ENCODE peak calls at places on chromosomes 11 and 22, in four cellular contexts. Z is endodermal cell, K is progenitor cell of endocrine pancreas, B is astrocyte of the spinal cord. R is an unnamed sample.

GRCh38 chr11:95972055-95972454 is 48.1 kb upstream of the MTMR2 start:
- DNase-seq in Z (no peak), K (no peak), B (no peak), R (no peak)

GRCh38 chr11:65128182-65129145 is 5.9 kb downstream of the SYVN1 start:
- DNase-seq in Z (peak), K (no peak), B (no peak), R (no peak)

GRCh38 chr11:74696932-74697687 is 34.1 kb downstream of the CHRDL2 start:
- DNase-seq in Z (peak), K (no peak), B (peak), R (peak)

GRCh38 chr11:11608783-11609232 is 13.0 kb downstream of the GALNT18 start:
- DNase-seq in Z (no peak), K (no peak), B (no peak), R (no peak)

GRCh38 chr11:95066721-95067041 is at the start of gene SRSF8:
- DNase-seq in Z (no peak), K (no peak), B (no peak), R (no peak)

GRCh38 chr11:95465887-95466286 is 234.9 kb upstream of the SESN3 start:
- DNase-seq in Z (no peak), K (no peak), B (no peak), R (peak)

GRCh38 chr11:9574806-9575530 is 1.5 kb downstream of the WEE1 start:
- DNase-seq in Z (peak), K (no peak), B (peak), R (peak)

GRCh38 chr11:69102732-69103615 is 52.8 kb upstream of the SMIM38 start:
- DNase-seq in Z (peak), K (no peak), B (no peak), R (no peak)

GRCh38 chr22:19763141-19764049 is 2.8 kb downstream of the TBX1 start:
- DNase-seq in Z (no peak), K (no peak), B (no peak), R (no peak)

GRCh38 chr11:70119502-70119901 is 41.4 kb downstream of the ANO1 start:
- DNase-seq in Z (no peak), K (no peak), B (no peak), R (no peak)

GRCh38 chr22:29202231-29203192 is 3.2 kb upstream of the EMID1 start:
- DNase-seq in Z (peak), K (no peak), B (peak), R (peak)

GRCh38 chr11:102293873-102294601 is 23.2 kb upstream of the BIRC3 start:
- DNase-seq in Z (no peak), K (no peak), B (peak), R (no peak)

GRCh38 chr11:12139144-12139881 is 28.9 kb downstream of the MICAL2 start:
- DNase-seq in Z (no peak), K (no peak), B (peak), R (no peak)

GRCh38 chr11:69325446-69325845 is 31.5 kb downstream of the MYEOV start:
- DNase-seq in Z (peak), K (no peak), B (no peak), R (no peak)

GRCh38 chr11:78156081-78156844 is 16.8 kb upstream of the ALG8 start:
- DNase-seq in Z (no peak), K (peak), B (no peak), R (no peak)

GRCh38 chr11:63592975-63593395 is 21.2 kb downstream of the PLAAT3 start:
- DNase-seq in Z (peak), K (no peak), B (peak), R (no peak)

GRCh38 chr11:11036185-11037161 is 178.6 kb upstream of the ZBED5 start:
- DNase-seq in Z (peak), K (no peak), B (peak), R (peak)

GRCh38 chr22:36404436-36404835 is 16.7 kb upstream of the MYH9 start:
- DNase-seq in Z (no peak), K (no peak), B (no peak), R (no peak)

GRCh38 chr22:36406139-36406538 is 18.4 kb upstream of the MYH9 start:
- DNase-seq in Z (no peak), K (no peak), B (no peak), R (no peak)

GRCh38 chr22:36405221-36405631 is 17.5 kb upstream of the MYH9 start:
- DNase-seq in Z (no peak), K (no peak), B (no peak), R (no peak)

GRCh38 chr22:36406721-36407120 is 19.0 kb upstream of the MYH9 start:
- DNase-seq in Z (no peak), K (no peak), B (no peak), R (no peak)

DNA sequence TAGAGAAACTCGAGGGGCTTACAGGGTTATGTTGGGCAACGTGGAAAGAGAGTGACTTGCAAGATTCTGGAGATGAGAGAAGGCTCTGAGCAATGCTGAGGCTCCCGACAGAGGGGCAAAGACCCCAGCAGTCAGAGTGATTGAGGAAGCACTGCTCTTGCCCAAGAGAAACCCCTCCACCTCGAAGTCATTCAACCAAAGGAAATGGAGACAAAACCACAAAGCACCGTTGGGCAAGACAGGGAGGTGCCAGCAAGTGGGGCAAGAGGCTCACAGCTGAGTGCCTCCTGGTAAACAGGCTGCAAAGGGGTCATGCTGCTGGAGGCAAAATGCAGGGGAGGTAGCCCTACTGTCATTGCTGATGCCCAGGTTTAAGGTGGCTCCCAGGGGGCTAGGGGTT is 17.9 kb upstream of the MYH9 start:
- DNase-seq in Z (no peak), K (no peak), B (no peak), R (no peak)
- TF ChIP-seq CTCF in Z (no peak), K (no peak), B (no peak), R (no peak)

DNA sequence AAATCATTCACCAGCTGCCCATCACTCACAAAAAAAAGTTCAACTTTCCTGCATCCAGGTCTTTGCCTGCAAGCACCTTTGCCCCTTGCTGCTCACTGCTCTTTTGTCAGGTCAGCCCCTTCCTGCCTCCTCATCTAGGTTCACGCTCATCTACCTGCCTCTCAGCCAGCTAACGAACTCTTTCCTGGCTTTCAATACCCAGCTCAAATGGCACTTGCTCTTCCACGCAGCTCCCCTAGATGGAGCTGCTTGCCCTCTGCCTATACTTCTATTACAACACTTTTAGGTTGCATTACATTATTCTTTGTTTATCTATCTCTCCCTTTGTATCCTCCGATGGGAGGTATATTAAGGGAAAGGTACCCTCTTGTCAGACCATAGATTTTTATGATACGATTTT is 78.9 kb upstream of the TBCEL start:
- DNase-seq in Z (no peak), K (no peak), B (no peak), R (no peak)
- TF ChIP-seq CTCF in Z (peak), K (no peak), B (peak), R (no peak)

DNA sequence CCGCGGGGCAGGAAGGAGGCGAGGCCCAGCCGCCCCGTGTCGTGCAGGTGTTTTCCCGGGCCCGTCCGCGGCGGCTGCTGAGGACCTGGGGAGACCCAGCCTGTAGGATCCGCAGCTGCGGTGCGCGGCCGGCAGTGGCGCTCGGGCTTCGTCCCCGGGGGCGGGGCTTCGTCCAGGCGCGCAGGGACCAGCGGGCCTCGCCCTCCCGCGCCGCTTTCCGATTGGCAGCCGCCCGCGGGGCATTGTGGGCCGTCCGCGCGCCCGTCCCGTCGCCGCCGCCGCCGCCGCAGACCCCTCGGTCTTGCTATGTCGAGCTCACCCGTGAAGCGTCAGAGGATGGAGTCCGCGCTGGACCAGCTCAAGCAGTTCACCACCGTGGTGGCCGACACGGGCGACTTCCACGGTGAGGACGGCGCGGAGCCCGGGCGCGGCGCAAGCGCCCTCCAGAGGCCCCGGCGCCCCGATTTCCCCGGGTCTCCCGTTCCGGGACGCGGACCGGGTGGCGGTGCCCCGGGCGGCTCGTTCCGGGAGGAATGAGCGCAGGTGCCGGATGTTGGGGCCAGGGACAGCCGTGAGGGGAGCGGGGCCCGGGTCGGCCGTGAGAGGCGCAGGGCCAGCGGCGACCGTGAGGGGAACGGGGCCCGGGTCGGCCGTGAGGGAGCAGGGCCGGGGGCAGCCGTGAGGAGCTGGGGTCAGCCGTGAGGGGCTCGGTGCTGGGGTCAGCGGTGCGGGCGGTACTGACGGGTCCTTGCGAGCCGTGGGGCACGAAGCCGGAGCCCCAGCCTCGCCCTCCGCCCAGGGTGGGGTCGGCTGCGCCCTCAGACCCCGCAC is at the start of gene TALDO1:
- DNase-seq in Z (peak), K (peak), B (peak), R (peak)
- TF ChIP-seq CTCF in Z (peak), K (peak), B (peak), R (no peak)

DNA sequence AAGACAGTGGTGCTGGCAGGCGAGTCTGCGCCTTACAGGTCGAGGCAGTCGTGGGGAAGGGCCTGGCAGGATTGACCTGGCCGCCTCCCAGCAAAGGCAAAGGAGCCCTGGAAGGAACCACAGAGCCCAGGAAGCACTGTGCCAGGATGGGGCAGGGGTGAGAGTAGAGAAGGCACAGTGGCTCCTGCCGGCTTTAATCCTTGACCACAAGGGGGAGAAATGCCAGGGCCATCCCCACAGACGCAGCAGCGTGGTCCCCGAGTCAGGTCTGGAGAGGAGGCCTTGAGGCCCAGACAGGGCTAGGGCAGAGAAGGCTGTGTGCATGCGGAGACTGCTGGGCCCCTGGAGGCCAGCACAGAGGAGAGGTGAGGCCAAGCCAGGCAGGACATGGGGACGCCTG is 9.9 kb upstream of the NDUFS8 start:
- DNase-seq in Z (peak), K (no peak), B (no peak), R (peak)
- TF ChIP-seq CTCF in Z (peak), K (no peak), B (peak), R (peak)

DNA sequence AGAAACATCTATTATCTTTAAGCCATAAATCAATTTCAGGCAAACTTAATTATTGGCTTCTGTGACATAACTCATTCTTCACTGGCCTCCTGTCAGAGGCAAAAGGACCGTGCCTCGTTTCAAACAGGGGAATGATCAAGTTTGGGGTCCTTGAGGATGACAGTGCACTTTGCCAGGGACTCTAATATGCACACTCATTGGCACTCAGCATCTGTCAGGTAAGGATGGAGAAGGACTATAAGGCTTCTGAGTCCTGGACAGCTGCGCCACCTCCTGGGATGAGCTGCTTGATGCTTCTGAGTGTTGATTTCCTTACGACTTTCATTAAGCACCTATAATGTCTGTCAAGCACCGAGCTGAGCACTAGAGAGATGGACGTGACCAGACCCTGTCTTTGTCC is 20.2 kb downstream of the BPIFC start:
- DNase-seq in Z (peak), K (no peak), B (no peak), R (peak)
- TF ChIP-seq CTCF in Z (peak), K (no peak), B (peak), R (no peak)

GRCh38 chr11:43806976-43807375 is 73.7 kb upstream of the ALKBH3 start:
- DNase-seq in Z (no peak), K (no peak), B (no peak), R (no peak)

GRCh38 chr11:43812471-43812870 is 68.2 kb upstream of the ALKBH3 start:
- DNase-seq in Z (no peak), K (no peak), B (no peak), R (no peak)

DNA sequence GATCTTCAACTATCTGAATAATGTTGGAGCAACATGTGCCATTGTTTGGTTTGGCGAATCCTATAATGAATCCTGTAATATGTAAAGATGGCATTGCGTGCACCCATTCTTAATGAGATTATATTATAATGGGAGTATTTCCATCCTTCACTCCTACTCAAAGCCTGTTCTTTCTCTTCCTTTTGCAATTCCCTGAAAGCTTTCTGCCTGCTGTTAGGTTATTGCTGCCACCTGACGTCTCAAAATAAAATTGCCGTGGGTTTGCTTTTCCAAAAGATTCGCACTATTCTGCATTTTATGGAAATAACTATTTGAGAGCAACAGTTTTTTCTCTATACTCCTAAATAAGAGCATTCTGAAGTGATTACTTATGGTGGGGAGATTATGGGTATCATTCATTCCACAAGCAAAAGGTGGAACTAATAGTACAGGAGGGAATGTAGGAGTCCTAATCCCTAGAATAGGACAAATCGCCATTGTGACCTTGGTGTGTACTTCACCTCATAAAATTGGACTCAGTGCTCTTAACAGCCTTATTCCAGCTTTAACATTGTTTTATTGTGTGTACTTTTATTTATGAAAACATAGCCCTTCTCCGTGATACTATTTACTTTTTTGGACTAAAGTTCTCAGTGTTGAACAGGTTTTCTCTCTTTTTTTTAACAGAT is 69.6 kb upstream of the ALKBH3 start:
- DNase-seq in Z (no peak), K (no peak), B (no peak), R (no peak)
- TF ChIP-seq CTCF in Z (peak), K (peak), B (peak), R (no peak)

GRCh38 chr11:67111261-67111660 is 7.8 kb upstream of the KDM2A start:
- DNase-seq in Z (no peak), K (no peak), B (no peak), R (no peak)
- TF ChIP-seq CTCF in Z (no peak), K (no peak), B (no peak), R (no peak)

R was measured in endothelial cell.